ENCODE peak calls at places on chromosome 10, in four cellular contexts. One of them, this sample, is unnamed. For H3K4me1, the result is how much of the 10 kb centered on the place peaks cover.

GRCh38 chr10:109963439-109963838 is 40.1 kb upstream of the XPNPEP1 start:
- DNase-seq in cardiac muscle cell: no peak
- DNase-seq in body of pancreas: no peak
- DNase-seq in HCT116: no peak
- DNase-seq in this sample: no peak

GRCh38 chr10:130360826-130361311 is 224.7 kb downstream of the GLRX3 start:
- DNase-seq in cardiac muscle cell: no peak
- DNase-seq in body of pancreas: peak
- DNase-seq in HCT116: no peak
- DNase-seq in this sample: no peak

GRCh38 chr10:49230004-49230403 is 41.8 kb upstream of the TMEM273 start:
- DNase-seq in cardiac muscle cell: no peak
- DNase-seq in body of pancreas: no peak
- DNase-seq in HCT116: no peak
- DNase-seq in this sample: no peak

GRCh38 chr10:79905322-79906314 is 43.3 kb downstream of the SFTPD start:
- DNase-seq in cardiac muscle cell: peak
- DNase-seq in body of pancreas: no peak
- DNase-seq in HCT116: no peak
- DNase-seq in this sample: no peak

GRCh38 chr10:3486346-3487065 is 298.5 kb downstream of the KLF6 start:
- DNase-seq in cardiac muscle cell: no peak
- DNase-seq in body of pancreas: peak
- DNase-seq in HCT116: peak
- DNase-seq in this sample: no peak

GRCh38 chr10:52004342-52004949 is 305.1 kb upstream of the CSTF2T start:
- DNase-seq in cardiac muscle cell: peak
- DNase-seq in body of pancreas: no peak
- DNase-seq in HCT116: peak
- DNase-seq in this sample: no peak

GRCh38 chr10:62230344-62231138 is 38.1 kb downstream of the RTKN2 start:
- DNase-seq in cardiac muscle cell: no peak
- DNase-seq in body of pancreas: no peak
- DNase-seq in HCT116: no peak
- DNase-seq in this sample: no peak

GRCh38 chr10:129593953-129594352 is 126.9 kb downstream of the MGMT start:
- DNase-seq in cardiac muscle cell: peak
- DNase-seq in body of pancreas: no peak
- DNase-seq in HCT116: no peak
- DNase-seq in this sample: no peak

GRCh38 chr10:85557706-85558105 is 808.9 kb downstream of the GRID1 start:
- DNase-seq in cardiac muscle cell: no peak
- DNase-seq in body of pancreas: no peak
- DNase-seq in HCT116: no peak
- DNase-seq in this sample: no peak

GRCh38 chr10:102919237-102919959 is 1.3 kb downstream of the CNNM2 start:
- DNase-seq in cardiac muscle cell: peak
- DNase-seq in body of pancreas: peak
- DNase-seq in HCT116: no peak
- DNase-seq in this sample: no peak

GRCh38 chr10:131743190-131744151 is 157.3 kb upstream of the PPP2R2D start:
- DNase-seq in cardiac muscle cell: no peak
- DNase-seq in body of pancreas: no peak
- DNase-seq in HCT116: no peak
- DNase-seq in this sample: no peak

GRCh38 chr10:16009736-16010259 is 149.5 kb upstream of the MINDY3 start:
- DNase-seq in cardiac muscle cell: no peak
- DNase-seq in body of pancreas: no peak
- DNase-seq in HCT116: no peak
- DNase-seq in this sample: no peak

GRCh38 chr10:70295321-70295720 is 11.5 kb upstream of the NPFFR1 start:
- DNase-seq in cardiac muscle cell: no peak
- DNase-seq in body of pancreas: no peak
- DNase-seq in HCT116: no peak
- DNase-seq in this sample: no peak

GRCh38 chr10:96374985-96375830 is 16.4 kb upstream of the OPALIN start:
- DNase-seq in cardiac muscle cell: peak
- DNase-seq in body of pancreas: peak
- DNase-seq in HCT116: peak
- DNase-seq in this sample: peak

DNA sequence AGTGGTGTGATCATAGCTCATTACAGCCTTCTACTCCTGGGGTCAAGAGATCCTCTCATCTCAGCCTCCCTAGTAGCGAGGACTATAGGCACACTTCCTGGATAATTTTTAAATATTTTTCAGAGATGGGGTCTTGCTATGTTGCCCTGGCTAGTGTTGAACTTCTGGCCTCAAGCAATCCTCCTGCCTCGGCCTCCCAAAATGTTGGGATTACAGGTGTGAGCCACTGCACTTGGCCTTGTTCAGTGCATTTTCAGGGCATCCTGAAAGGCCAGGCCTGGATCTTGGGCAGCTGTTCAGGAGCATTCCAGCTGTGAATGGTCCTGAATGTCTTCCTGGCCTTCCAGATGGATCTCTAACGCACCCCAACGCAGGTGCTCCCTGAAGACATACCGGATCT is 95.7 kb downstream of the PFKFB3 start:
- DNase-seq in cardiac muscle cell: no peak
- DNase-seq in body of pancreas: no peak
- DNase-seq in HCT116: no peak
- DNase-seq in this sample: no peak
- H3K4me1 ChIP-seq in cardiac muscle cell: under half
- H3K4me1 ChIP-seq in body of pancreas: under half
- H3K4me1 ChIP-seq in HCT116: half or more
- H3K4me1 ChIP-seq in this sample: under half

DNA sequence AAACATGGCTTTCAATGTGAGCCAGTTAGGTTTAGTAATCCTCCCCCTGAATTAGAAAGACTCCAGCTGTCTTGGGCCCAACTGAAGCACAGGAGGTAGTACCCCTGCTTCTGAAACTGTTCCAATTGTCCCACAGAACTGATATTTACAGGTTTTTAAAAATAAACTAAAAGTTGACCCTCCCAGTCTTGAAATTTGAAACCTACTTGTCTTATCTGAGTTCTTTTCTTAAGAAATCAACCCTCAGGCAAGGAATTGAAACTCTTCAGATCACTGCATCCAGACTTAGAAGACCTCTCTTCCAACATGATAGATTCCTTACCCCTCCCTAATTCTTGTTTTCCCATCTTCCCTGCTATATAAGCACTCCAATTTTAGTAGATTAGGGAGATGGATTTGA is 13.3 kb upstream of the ARHGAP21 start:
- DNase-seq in cardiac muscle cell: no peak
- DNase-seq in body of pancreas: no peak
- DNase-seq in HCT116: no peak
- DNase-seq in this sample: no peak
- H3K27ac ChIP-seq in cardiac muscle cell: no peak
- H3K27ac ChIP-seq in body of pancreas: no peak
- H3K27ac ChIP-seq in HCT116: no peak
- H3K27ac ChIP-seq in this sample: no peak

DNA sequence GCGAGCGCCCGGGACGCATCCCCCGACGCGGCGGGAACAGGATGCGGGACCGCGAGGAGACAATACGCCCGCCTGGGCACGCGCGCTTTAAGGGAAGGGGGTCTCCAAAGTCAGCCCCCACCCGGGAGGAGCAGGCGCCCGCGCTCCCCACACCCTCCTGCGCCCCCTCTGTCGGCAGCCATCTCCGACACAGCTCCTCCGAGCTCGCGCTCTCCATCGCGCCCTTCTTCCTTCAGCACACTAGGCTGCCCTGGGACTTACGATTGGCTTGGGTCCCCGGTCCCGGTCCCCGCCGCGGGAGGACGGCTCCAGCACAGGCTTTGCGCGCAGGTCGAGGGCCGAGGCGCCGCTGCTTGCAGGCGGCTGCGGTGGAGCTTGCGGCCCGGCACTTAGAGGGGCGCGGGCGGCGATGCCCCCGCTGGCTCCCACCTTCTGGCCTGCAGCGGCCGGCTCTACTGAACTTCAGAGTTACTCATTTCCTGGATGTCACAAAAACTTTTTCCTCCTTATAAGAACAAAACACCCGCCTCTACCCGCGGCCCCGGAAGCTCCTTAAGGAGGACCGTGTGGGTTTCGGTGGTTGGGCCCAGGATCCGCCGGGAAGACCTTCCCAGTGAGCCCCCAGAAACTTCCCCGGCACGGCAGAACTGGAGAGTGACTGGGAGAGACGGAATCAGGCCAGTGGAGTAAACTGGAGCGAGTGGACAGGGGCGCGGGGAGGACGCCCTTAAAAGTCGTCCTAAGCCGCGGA is at the start of gene ITPRIP:
- DNase-seq in cardiac muscle cell: peak
- DNase-seq in body of pancreas: peak
- DNase-seq in HCT116: peak
- DNase-seq in this sample: peak
- TF ChIP-seq CTCF in cardiac muscle cell: peak
- TF ChIP-seq CTCF in body of pancreas: no peak
- TF ChIP-seq CTCF in HCT116: no peak
- TF ChIP-seq CTCF in this sample: peak

GRCh38 chr10:77084431-77085144 is 553.0 kb downstream of the KCNMA1 start:
- DNase-seq in cardiac muscle cell: peak
- DNase-seq in body of pancreas: no peak
- DNase-seq in HCT116: no peak
- DNase-seq in this sample: no peak
- H3K4me1 ChIP-seq in cardiac muscle cell: under half
- H3K4me1 ChIP-seq in body of pancreas: under half
- H3K4me1 ChIP-seq in HCT116: under half
- H3K4me1 ChIP-seq in this sample: under half